ENCODE peak calls at places on chromosomes 16 and 17, in seven cellular contexts. J is adrenal gland, G is tibial nerve, R is breast epithelium, K is esophagus squamous epithelium, U is PC-9, V is neural crest cell. Q is an unnamed sample.

GRCh38 chr16:24700549-24701392 is 28.7 kb upstream of the TNRC6A start:
- DNase-seq in G (peak), R (peak), K (peak), J (peak), V (no peak), U (peak), Q (no peak)

GRCh38 chr17:51166987-51167931 is 1.0 kb downstream of the NME2 start:
- DNase-seq in J (peak), V (peak), K (no peak), G (no peak), U (no peak), R (no peak), Q (peak)

GRCh38 chr16:4505356-4506153 is 29.4 kb downstream of the HMOX2 start:
- DNase-seq in G (no peak), R (no peak), K (no peak), V (no peak), U (no peak), J (peak), Q (peak)

GRCh38 chr17:59300941-59301340 is 30.5 kb upstream of the YPEL2 start:
- DNase-seq in G (no peak), J (no peak), U (no peak), R (no peak), K (no peak), V (no peak), Q (no peak)

GRCh38 chr17:35603674-35604073 is 16.6 kb downstream of the AP2B1 start:
- DNase-seq in V (no peak), U (no peak), R (no peak), J (no peak), G (no peak), K (no peak), Q (no peak)

GRCh38 chr16:56657555-56658430 is at the start of gene MT1F:
- DNase-seq in U (peak), J (peak), K (no peak), G (peak), R (peak), V (peak), Q (no peak)

GRCh38 chr17:75370288-75370687 is 35.2 kb downstream of the GRB2 start:
- DNase-seq in V (no peak), U (no peak), K (no peak), J (peak), R (no peak), G (no peak), Q (no peak)

GRCh38 chr16:78988361-78988992 is 612.1 kb downstream of the MAF start:
- DNase-seq in R (no peak), J (no peak), U (no peak), G (no peak), K (no peak), V (no peak), Q (no peak)

GRCh38 chr17:31078290-31078689 is 16.5 kb upstream of the NF1 start:
- DNase-seq in K (no peak), R (no peak), V (no peak), J (no peak), G (no peak), U (no peak), Q (no peak)

GRCh38 chr17:75549246-75550138 is 24.0 kb downstream of the LLGL2 start:
- DNase-seq in U (peak), K (no peak), G (no peak), V (no peak), R (peak), J (no peak), Q (no peak)

GRCh38 chr17:27518750-27519521 is 62.7 kb downstream of the KSR1 start:
- DNase-seq in V (no peak), J (no peak), G (no peak), K (no peak), U (no peak), R (no peak), Q (no peak)

GRCh38 chr16:3045758-3046505 is 429 bp upstream of the MMP25 start:
- DNase-seq in J (no peak), R (no peak), V (peak), G (no peak), K (no peak), U (no peak), Q (peak)

GRCh38 chr17:66123163-66123562 is 68.8 kb downstream of the CEP112 start:
- DNase-seq in R (no peak), G (no peak), U (no peak), V (no peak), K (no peak), J (no peak), Q (no peak)

GRCh38 chr17:51188321-51188853 is 22.2 kb downstream of the NME2 start:
- DNase-seq in R (no peak), V (no peak), K (no peak), G (no peak), U (no peak), J (no peak), Q (no peak)

GRCh38 chr17:31415004-31415454 is 23.6 kb downstream of the RAB11FIP4 start:
- DNase-seq in G (no peak), V (no peak), U (no peak), R (no peak), J (no peak), K (no peak), Q (no peak)

GRCh38 chr16:53745753-53746258 is 41.9 kb downstream of the FTO start:
- DNase-seq in G (no peak), U (peak), R (no peak), J (no peak), K (no peak), V (no peak), Q (no peak)

DNA sequence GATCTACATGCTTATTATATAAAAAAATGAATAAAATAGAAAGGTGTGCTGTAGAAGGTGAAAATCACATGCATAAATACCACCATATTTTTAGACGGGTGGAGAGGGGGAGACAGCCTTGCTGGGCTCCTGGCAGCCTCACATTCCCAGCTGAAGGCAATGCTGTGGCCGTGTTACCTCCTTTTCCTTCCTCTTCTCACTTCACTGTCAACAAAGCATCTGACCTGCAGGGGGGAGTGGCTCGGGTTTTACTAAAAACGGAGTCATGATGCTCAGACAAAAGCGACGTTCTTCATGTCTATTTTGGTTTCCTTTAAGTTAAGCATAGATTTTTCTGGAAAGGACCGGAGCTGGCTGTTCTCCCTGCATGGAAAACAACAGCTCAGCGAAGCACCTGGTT is 5.6 kb upstream of the RPTOR start:
- DNase-seq in V (no peak), K (no peak), U (no peak), G (no peak), J (no peak), R (no peak), Q (peak)
- TF ChIP-seq CTCF in V (no peak), K (no peak), U (no peak), G (no peak), J (no peak), R (no peak), Q (no peak)

DNA sequence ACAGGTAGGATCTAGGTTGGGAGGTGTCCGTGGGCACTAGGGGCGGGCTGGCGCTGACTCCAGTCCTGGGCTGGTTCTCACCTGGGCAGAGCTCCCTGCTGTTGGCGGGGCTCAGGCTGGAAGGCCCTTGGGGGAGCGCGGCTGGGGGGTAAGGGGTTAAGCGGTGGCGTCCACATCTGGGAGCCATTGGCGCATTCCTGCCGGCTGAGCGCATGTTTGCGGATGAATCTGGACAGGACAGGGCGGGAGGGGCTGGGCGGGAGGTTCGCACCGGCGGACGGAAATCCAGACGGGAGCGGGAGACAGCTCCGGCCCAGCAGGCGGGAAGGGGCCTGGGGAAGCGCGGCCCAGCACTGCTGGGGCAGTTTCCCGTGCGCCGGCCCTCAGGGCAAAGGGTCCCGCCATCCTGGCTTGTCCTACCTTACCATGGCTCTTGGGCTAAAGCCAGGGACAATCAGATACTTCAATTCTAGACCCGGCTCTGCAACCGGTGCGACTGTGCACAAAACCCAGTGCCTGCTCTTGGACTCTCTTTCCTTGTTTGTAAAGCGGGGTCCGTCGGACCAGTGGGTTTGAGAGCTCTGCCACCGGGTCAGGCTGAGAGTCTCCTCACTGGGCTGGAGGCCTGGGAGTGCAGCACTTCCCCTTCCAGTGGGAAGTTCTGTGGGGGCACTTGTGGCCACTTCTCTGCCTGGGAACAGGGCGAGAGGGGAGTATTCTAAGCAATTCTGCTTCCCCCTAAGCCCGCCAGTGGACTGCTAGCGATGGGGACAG is 7.8 kb downstream of the RARA start:
- DNase-seq in U (peak), G (no peak), R (peak), V (peak), J (no peak), K (no peak), Q (no peak)
- TF ChIP-seq CTCF in U (no peak), G (no peak), R (no peak), V (no peak), J (no peak), K (no peak), Q (no peak)

GRCh38 chr16:64453643-64454042 is 668.2 kb downstream of the CDH11 start:
- DNase-seq in R (no peak), J (no peak), K (no peak), U (no peak), G (no peak), V (no peak), Q (no peak)

GRCh38 chr16:64459402-64459801 is 662.5 kb downstream of the CDH11 start:
- DNase-seq in U (no peak), J (no peak), V (no peak), G (no peak), R (no peak), K (no peak), Q (no peak)

GRCh38 chr16:64452446-64452845 is 669.4 kb downstream of the CDH11 start:
- DNase-seq in K (no peak), J (no peak), G (no peak), V (no peak), U (no peak), R (no peak), Q (no peak)

GRCh38 chr16:64459821-64460220 is 662.0 kb downstream of the CDH11 start:
- DNase-seq in K (no peak), G (no peak), V (no peak), R (no peak), J (peak), U (no peak), Q (no peak)

GRCh38 chr16:64455275-64455674 is 666.6 kb downstream of the CDH11 start:
- DNase-seq in K (no peak), G (no peak), V (no peak), U (no peak), J (no peak), R (no peak), Q (no peak)
- TF ChIP-seq CTCF in K (no peak), G (no peak), V (no peak), U (no peak), J (peak), R (no peak), Q (no peak)

DNA sequence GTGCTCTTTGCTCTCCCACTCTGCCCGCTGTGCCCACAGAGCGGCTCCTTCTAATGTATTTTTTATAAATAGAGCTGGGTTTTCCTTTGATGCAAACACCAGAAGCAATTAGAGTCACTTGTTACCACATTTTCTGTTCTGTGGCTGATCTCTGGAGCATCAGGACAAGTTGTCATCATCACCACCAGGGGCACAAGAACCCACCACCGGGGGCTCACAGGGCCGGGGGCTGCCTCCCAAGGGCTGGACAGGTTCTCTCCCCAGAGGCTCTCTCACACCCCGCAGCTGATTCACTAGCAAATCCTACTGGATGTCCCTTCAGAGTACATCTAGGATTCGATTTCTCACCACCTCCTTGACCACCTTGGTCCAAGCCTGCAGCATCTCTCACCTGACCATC is 18.5 kb downstream of the C16orf82 start:
- DNase-seq in K (no peak), J (no peak), V (no peak), G (no peak), U (no peak), R (peak), Q (no peak)
- TF ChIP-seq CTCF in K (no peak), J (no peak), V (no peak), G (no peak), U (no peak), R (no peak), Q (no peak)

GRCh38 chr16:22184615-22184968 is 21.5 kb upstream of the EEF2K start:
- DNase-seq in G (no peak), V (no peak), J (no peak), R (no peak), K (no peak), U (no peak), Q (no peak)

GRCh38 chr16:22186517-22186916 is 19.6 kb upstream of the EEF2K start:
- DNase-seq in G (no peak), V (no peak), U (no peak), K (no peak), R (no peak), J (no peak), Q (no peak)

GRCh38 chr16:22183335-22183734 is 21.0 kb downstream of the SDR42E2 start:
- DNase-seq in R (no peak), V (no peak), G (no peak), J (no peak), U (no peak), K (no peak), Q (no peak)

GRCh38 chr16:22181843-22182242 is 19.5 kb downstream of the SDR42E2 start:
- DNase-seq in G (no peak), R (no peak), V (no peak), K (no peak), J (no peak), U (no peak), Q (no peak)

GRCh38 chr16:22183901-22184614 is 21.8 kb downstream of the SDR42E2 start:
- DNase-seq in U (no peak), J (no peak), R (no peak), G (no peak), V (no peak), K (no peak), Q (no peak)
- TF ChIP-seq CTCF in U (peak), J (no peak), R (no peak), G (no peak), V (no peak), K (no peak), Q (peak)

Q was measured in GM20000.